ENCODE peak calls at places on chromosomes 4 and X, in ten cellular contexts. B is AG08396; P is IMR-90; Q is activated CD4-positive, alpha-beta T cell treated with anti-CD3 and anti-CD28 coated beads, Interleukin-2, amount 10 ng/mL, durations not matched to agents 7 days and 5 days; H is AG04450; I is AG04449; W is stimulated activated CD4-positive, alpha-beta T cell treated with anti-CD3 and anti-CD28 coated beads, Interleukin-2, amount 100 ng/mL, for 24 hours; M is posterior cingulate gyrus; L is memory B cell; K is EL. R is an unnamed sample.

GRCh38 chrX:57445046-57445445 is 146.8 kb upstream of the ZXDB start:
- DNase-seq in W (no peak), H (no peak), I (no peak), M (no peak), K (no peak), P (no peak), B (no peak), Q (no peak), L (no peak), R (no peak)

GRCh38 chr4:8132947-8133705 is 25.5 kb downstream of the ABLIM2 start:
- DNase-seq in M (no peak), Q (no peak), B (peak; percentile 55), H (no peak), K (no peak), L (no peak), I (no peak), W (no peak), P (no peak), R (no peak)

GRCh38 chr4:185472063-185472542 is 570 bp upstream of the CCDC110 start:
- DNase-seq in B (peak; percentile 28), H (no peak), M (no peak), I (no peak), K (no peak), L (no peak), Q (no peak), P (no peak), W (no peak), R (no peak)

GRCh38 chr4:42398448-42399355 is 1.4 kb downstream of the SHISA3 start:
- DNase-seq in P (no peak), H (no peak), W (peak; percentile 1), B (no peak), L (no peak), Q (no peak), I (no peak), M (no peak), K (no peak), R (no peak)

GRCh38 chrX:123425904-123426303 is 241.8 kb downstream of the GRIA3 start:
- DNase-seq in P (no peak), I (no peak), H (no peak), K (no peak), L (no peak), B (no peak), M (no peak), W (no peak), Q (no peak), R (no peak)

GRCh38 chrX:120264315-120264714 is 13.7 kb downstream of the ZBTB33 start:
- DNase-seq in H (no peak), L (no peak), P (no peak), K (no peak), M (no peak), W (no peak), I (no peak), B (no peak), Q (no peak), R (no peak)

GRCh38 chr4:138162259-138162658 is 79.9 kb downstream of the SLC7A11 start:
- DNase-seq in W (no peak), B (no peak), M (no peak), I (no peak), H (no peak), L (no peak), K (no peak), P (no peak), Q (no peak), R (no peak)

GRCh38 chrX:150581093-150581775 is 12.8 kb downstream of the MTM1 start:
- DNase-seq in K (peak; percentile 78), W (no peak), Q (no peak), L (no peak), B (peak; percentile 29), M (no peak), P (peak; percentile 83), I (peak; percentile 19), H (peak; percentile 32), R (no peak)

GRCh38 chrX:140050906-140051305 is 85.6 kb upstream of the CXorf66 start:
- DNase-seq in H (no peak), P (peak; percentile 15), K (peak; percentile 0), I (no peak), L (no peak), Q (no peak), W (no peak), B (peak; percentile 5), M (no peak), R (peak; percentile 8)

GRCh38 chr4:26105372-26105771 is 191.4 kb downstream of the SMIM20 start:
- DNase-seq in W (no peak), H (no peak), M (no peak), Q (no peak), B (no peak), K (no peak), P (peak; percentile 3), I (no peak), L (no peak), R (no peak)

GRCh38 chr4:1521821-1522361 is 115.6 kb upstream of the NKX1-1 start:
- DNase-seq in I (no peak), B (no peak), H (no peak), Q (no peak), L (no peak), K (no peak), P (no peak), M (peak; percentile 5), W (no peak), R (no peak)

GRCh38 chr4:76989391-76990061 is 40.0 kb downstream of the SEPTIN11 start:
- DNase-seq in P (no peak), K (no peak), I (no peak), B (no peak), H (no peak), W (peak; percentile 38), L (no peak), M (no peak), Q (peak; percentile 69), R (no peak)

GRCh38 chr4:19739101-19739651 is 512.5 kb upstream of the SLIT2 start:
- DNase-seq in W (no peak), H (peak; percentile 76), Q (no peak), M (no peak), I (peak; percentile 52), P (peak; percentile 95), L (no peak), B (peak; percentile 56), K (peak; percentile 87), R (no peak)

GRCh38 chr4:7427326-7428260 is 7.1 kb downstream of the PSAPL1 start:
- DNase-seq in M (no peak), K (no peak), W (no peak), I (no peak), P (no peak), Q (no peak), B (no peak), H (no peak), L (no peak), R (no peak)

GRCh38 chrX:129772796-129773431 is 6.8 kb upstream of the SASH3 start:
- DNase-seq in W (no peak), M (no peak), B (no peak), H (no peak), L (peak; percentile 75), K (no peak), Q (peak; percentile 57), I (no peak), P (no peak), R (no peak)

GRCh38 chr4:48184891-48185290 is 50.8 kb upstream of the TXK start:
- DNase-seq in B (no peak), K (no peak), P (peak; percentile 38), Q (no peak), H (no peak), L (no peak), M (no peak), I (no peak), W (no peak), R (no peak)

GRCh38 chr4:110009526-110009925 is 96.8 kb downstream of the EGF start:
- DNase-seq in P (no peak), K (no peak), H (no peak), Q (no peak), B (no peak), W (no peak), I (no peak), L (no peak), M (no peak), R (no peak)

GRCh38 chrX:27222661-27223060 is 240.5 kb downstream of the PPP4R3C start:
- DNase-seq in I (no peak), Q (no peak), B (no peak), L (no peak), P (no peak), M (no peak), H (no peak), K (no peak), W (no peak), R (no peak)

GRCh38 chrX:152929898-152930297 is 32.0 kb downstream of the ZNF185 start:
- DNase-seq in Q (no peak), B (no peak), M (no peak), H (no peak), K (no peak), I (no peak), L (no peak), P (no peak), W (no peak), R (no peak)

GRCh38 chr4:108008721-108009120 is 19.0 kb downstream of the HADH start:
- DNase-seq in Q (no peak), M (no peak), K (peak; percentile 84), L (no peak), B (no peak), P (peak; percentile 81), I (peak; percentile 34), W (no peak), H (no peak), R (no peak)

GRCh38 chr4:157075811-157076577 is at the start of gene GLRB:
- DNase-seq in I (no peak), K (peak; percentile 44), H (no peak), W (peak; percentile 0), P (peak; percentile 11), M (peak; percentile 16), Q (no peak), L (no peak), B (peak; percentile 83), R (no peak)

GRCh38 chr4:8201341-8201781 is 2.3 kb downstream of the SH3TC1 start:
- DNase-seq in L (peak; percentile 58), K (no peak), P (no peak), Q (peak; percentile 33), H (no peak), M (no peak), I (no peak), B (no peak), W (peak; percentile 50), R (no peak)

GRCh38 chr4:184825394-184826314 is at the start of gene ACSL1:
- DNase-seq in I (no peak), P (peak; percentile 53), H (no peak), M (peak; percentile 76), K (peak; percentile 62), B (peak; percentile 98), Q (peak; percentile 77), W (peak; percentile 80), L (peak; percentile 74), R (peak; percentile 80)

GRCh38 chrX:153732406-153732805 is 7.8 kb downstream of the ABCD1 start:
- DNase-seq in P (no peak), I (no peak), K (peak; percentile 39), L (no peak), W (no peak), B (no peak), Q (no peak), M (no peak), H (no peak), R (no peak)

GRCh38 chrX:110012818-110013484 is 10.0 kb downstream of the TMEM164 start:
- DNase-seq in W (no peak), L (no peak), H (no peak), B (no peak), I (no peak), Q (no peak), M (no peak), P (no peak), K (no peak), R (no peak)

GRCh38 chr4:140609548-140610425 is 41.0 kb upstream of the UCP1 start:
- DNase-seq in W (no peak), Q (no peak), B (peak; percentile 71), I (no peak), M (no peak), K (peak; percentile 40), H (peak; percentile 4), P (peak; percentile 55), L (peak; percentile 36), R (peak; percentile 61)

GRCh38 chrX:48468693-48469691 is 1.1 kb downstream of the SLC38A5 start:
- DNase-seq in L (no peak), I (no peak), H (no peak), B (no peak), M (no peak), P (no peak), Q (peak; percentile 38), K (no peak), W (peak; percentile 59), R (no peak)

GRCh38 chrX:129576539-129576938 is 36.5 kb downstream of the OCRL start:
- DNase-seq in I (no peak), Q (no peak), B (no peak), L (no peak), K (no peak), M (no peak), W (no peak), P (no peak), H (no peak), R (no peak)